ENCODE peak calls at places on chromosomes 13 and 19, in seven cellular contexts. X is uterus, D is psoas muscle, I is tibial artery, O is HAP-1, F is BJ, B is astrocyte of the cerebellum. L is an unnamed sample.
A peak's percentile ranks its signal among the peaks of the same experiment; 100 is the strongest.

GRCh38 chr13:94968040-94968756 is 255.9 kb upstream of the SOX21 start:
- DNase-seq in I (no peak), B (no peak), D (no peak), F (no peak), X (no peak), O (peak; percentile 61), L (no peak)

GRCh38 chr13:46184277-46184699 is 2.3 kb upstream of the LCP1 start:
- DNase-seq in I (no peak), O (peak; percentile 36), D (no peak), X (no peak), B (no peak), F (no peak), L (no peak)

GRCh38 chr19:53780506-53780905 is 43.6 kb downstream of the NLRP12 start:
- DNase-seq in F (no peak), I (no peak), D (no peak), B (no peak), X (no peak), O (no peak), L (no peak)

GRCh38 chr13:46211116-46211515 is 612 bp upstream of the LRRC63 start:
- DNase-seq in I (no peak), D (no peak), X (no peak), B (no peak), O (no peak), F (no peak), L (no peak)

GRCh38 chr13:22736084-22736767 is 444.6 kb upstream of the SGCG start:
- DNase-seq in D (no peak), I (no peak), B (no peak), O (no peak), F (no peak), X (no peak), L (no peak)

GRCh38 chr19:5719274-5719960 is 529 bp downstream of the LONP1 start:
- DNase-seq in D (no peak), X (no peak), I (no peak), O (no peak), F (no peak), B (no peak), L (no peak)

GRCh38 chr13:110127986-110128511 is 178.9 kb downstream of the COL4A1 start:
- DNase-seq in D (no peak), F (no peak), B (no peak), I (no peak), O (no peak), X (no peak), L (no peak)

GRCh38 chr19:41575998-41576397 is at the start of gene CEACAM21:
- DNase-seq in D (peak; percentile 64), B (no peak), F (no peak), I (peak; percentile 70), O (no peak), X (peak; percentile 27), L (no peak)

GRCh38 chr13:70668983-70669382 is 560.7 kb upstream of the KLHL1 start:
- DNase-seq in I (no peak), F (no peak), X (no peak), B (no peak), D (no peak), O (no peak), L (peak; percentile 4)

GRCh38 chr13:40974460-40975407 is 44.4 kb downstream of the ELF1 start:
- DNase-seq in D (no peak), B (no peak), O (peak; percentile 42), I (no peak), F (no peak), X (no peak), L (no peak)

GRCh38 chr13:47184311-47184710 is 287.5 kb upstream of the HTR2A start:
- DNase-seq in X (no peak), B (no peak), O (no peak), D (no peak), F (peak; percentile 16), I (no peak), L (no peak)

GRCh38 chr19:16338470-16339360 is 14.1 kb downstream of the KLF2 start:
- DNase-seq in I (peak; percentile 56), F (peak; percentile 89), D (no peak), X (no peak), O (no peak), B (peak; percentile 92), L (peak; percentile 68)

GRCh38 chr13:91313103-91313502 is 34.4 kb upstream of the MIR17HG start:
- DNase-seq in X (no peak), D (no peak), B (no peak), F (no peak), I (no peak), O (no peak), L (no peak)

GRCh38 chr19:13505761-13506549 is at the start of gene CACNA1A:
- DNase-seq in B (no peak), X (no peak), D (no peak), F (no peak), I (no peak), O (no peak), L (no peak)

GRCh38 chr13:43884221-43884620 is 4.5 kb downstream of the LACC1 start:
- DNase-seq in B (no peak), F (no peak), D (no peak), O (no peak), X (no peak), I (no peak), L (no peak)

GRCh38 chr19:6392219-6393073 is 518 bp downstream of the GTF2F1 start:
- DNase-seq in B (no peak), O (no peak), F (no peak), X (no peak), I (no peak), D (no peak), L (no peak)

GRCh38 chr13:78137404-78138142 is 218.9 kb upstream of the EDNRB start:
- DNase-seq in D (no peak), I (no peak), X (no peak), F (no peak), O (peak; percentile 53), B (peak; percentile 57), L (peak; percentile 14)

GRCh38 chr13:24203726-24204295 is 43.3 kb downstream of the SPATA13 start:
- DNase-seq in O (no peak), D (no peak), X (no peak), B (peak; percentile 23), F (no peak), I (no peak), L (no peak)

GRCh38 chr19:51788936-51789795 is 5.8 kb upstream of the FPR3 start:
- DNase-seq in B (no peak), D (no peak), I (no peak), O (no peak), X (no peak), F (no peak), L (no peak)

GRCh38 chr19:4058696-4059492 is 7.8 kb downstream of the ZBTB7A start:
- DNase-seq in B (no peak), D (peak; percentile 70), F (no peak), O (no peak), I (no peak), X (no peak), L (no peak)

GRCh38 chr13:98775844-98776598 is 23.5 kb upstream of the SLC15A1 start:
- DNase-seq in O (no peak), D (no peak), B (no peak), F (no peak), X (no peak), I (no peak), L (no peak)

GRCh38 chr19:9144920-9145319 is 4.7 kb downstream of the ZNF317 start:
- DNase-seq in X (no peak), O (no peak), D (no peak), F (no peak), B (no peak), I (no peak), L (no peak)

GRCh38 chr19:20661150-20661819 is at the start of gene ZNF626:
- DNase-seq in X (peak; percentile 98), O (no peak), F (peak; percentile 75), B (peak; percentile 92), D (peak; percentile 97), I (peak; percentile 99), L (peak; percentile 91)

GRCh38 chr19:20664917-20665781 is 3.8 kb upstream of the ZNF626 start:
- DNase-seq in X (no peak), B (no peak), O (no peak), D (peak; percentile 71), I (peak; percentile 32), F (no peak), L (no peak)

GRCh38 chr19:20662421-20663105 is 1.2 kb upstream of the ZNF626 start:
- DNase-seq in X (no peak), F (no peak), D (peak; percentile 48), O (no peak), B (no peak), I (no peak), L (no peak)

DNA sequence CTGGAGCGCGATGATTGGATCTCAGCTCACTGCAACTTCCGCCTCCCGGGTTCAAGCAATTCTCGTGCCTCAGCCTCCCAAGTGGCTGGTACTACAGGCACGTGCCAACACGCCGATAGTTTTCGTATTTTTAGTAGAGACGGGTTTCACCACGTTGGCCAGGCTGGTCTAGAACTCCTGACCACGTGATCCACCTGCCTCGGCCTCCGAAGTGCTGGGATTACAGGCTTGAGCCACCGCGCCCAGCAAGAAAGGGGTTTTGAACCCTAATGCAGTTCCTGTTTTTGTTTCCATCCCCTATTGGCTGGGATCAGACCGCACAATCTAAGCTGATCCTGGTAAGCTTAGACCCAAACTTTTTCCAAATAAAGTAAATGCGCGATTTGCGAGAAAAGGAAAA is 898 bp downstream of the ZNF626 start:
- DNase-seq in B (no peak), X (no peak), I (no peak), F (no peak), O (no peak), D (no peak), L (no peak)
- H3K4me3 ChIP-seq in B (peak overlapping the region; percentile 63), X (peak overlapping the region; percentile 81), I (peak overlapping the region; percentile 84), F (peak overlapping the region; percentile 83), O (no peak overlapping the region), D (peak overlapping the region; percentile 88), L (peak overlapping the region; percentile 74)

DNA sequence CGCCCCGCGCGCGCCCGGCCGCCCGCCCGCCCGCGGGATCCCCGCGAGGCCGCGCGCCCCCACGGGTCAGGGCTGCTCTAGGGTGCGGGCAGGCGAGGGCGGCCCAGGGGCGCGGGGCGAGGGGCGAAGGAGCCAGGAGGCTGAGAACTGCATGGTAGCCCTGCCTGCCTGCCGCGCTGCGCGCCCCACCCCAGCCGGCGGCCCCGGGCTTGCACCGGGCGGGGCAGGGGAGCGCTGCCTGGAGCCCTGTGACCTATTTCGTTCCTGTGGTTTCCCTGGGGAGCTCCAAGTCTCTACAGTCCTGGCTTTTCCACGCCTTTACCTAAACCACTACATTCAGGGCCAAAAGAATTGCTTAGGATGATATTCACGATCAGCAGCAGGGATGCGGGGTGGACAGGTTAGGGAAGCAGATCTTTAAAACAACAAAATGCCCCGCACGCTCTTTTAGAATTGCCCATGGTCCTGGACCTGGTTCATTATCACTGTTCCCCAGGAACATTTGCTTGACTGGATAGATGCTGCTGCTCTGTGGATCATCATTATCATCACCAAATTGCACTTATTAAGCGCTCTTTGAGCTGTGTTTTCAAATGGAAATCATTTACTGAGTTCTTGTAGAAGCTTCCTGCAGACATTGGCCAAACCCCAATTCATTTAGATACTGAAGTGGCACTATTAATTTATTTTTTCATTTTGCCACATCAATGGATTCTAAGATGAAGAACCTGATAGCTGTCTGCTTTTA is 423 bp upstream of the GPR12 start:
- DNase-seq in F (no peak), I (no peak), O (no peak), D (no peak), B (no peak), X (no peak), L (no peak)
- H3K4me3 ChIP-seq in F (no peak overlapping the region), I (no peak overlapping the region), O (no peak overlapping the region), D (peak overlapping the region; percentile 47), B (no peak overlapping the region), X (no peak overlapping the region), L (no peak overlapping the region)

GRCh38 chr19:1445932-1446712 is 3.8 kb upstream of the APC2 start:
- DNase-seq in D (no peak), F (no peak), X (no peak), B (no peak), O (no peak), I (no peak), L (no peak)
- H3K4me3 ChIP-seq in D (peak overlapping the region; percentile 53), F (peak overlapping the region; percentile 46), X (no peak overlapping the region), B (peak overlapping the region; percentile 29), O (peak overlapping the region; percentile 25), I (no peak overlapping the region), L (peak overlapping the region; percentile 36)

GRCh38 chr13:19067767-19068166 is 113.9 kb downstream of the TUBA3C start:
- DNase-seq in D (no peak), X (no peak), I (no peak), B (no peak), F (no peak), O (no peak), L (no peak)
- H3K4me3 ChIP-seq in D (no peak overlapping the region), X (no peak overlapping the region), I (no peak overlapping the region), B (no peak overlapping the region), F (no peak overlapping the region), O (no peak overlapping the region), L (no peak overlapping the region)